ENCODE peak calls at places on chromosomes 13 and 19, in five cellular contexts. Q is mesendoderm, F is neuronal stem cell, A is mesenchymal stem cell, X is H9. Y is an unnamed sample.

GRCh38 chr19:45498411-45499195 is at the start of gene PPM1N:
- DNase-seq in Q (peak; percentile 67), A (peak; percentile 51), X (peak; percentile 86), F (no peak), Y (peak; percentile 17)

GRCh38 chr19:15864824-15865223 is 33.0 kb downstream of the CYP4F2 start:
- DNase-seq in X (no peak), F (no peak), A (no peak), Q (no peak), Y (no peak)

GRCh38 chr13:77443511-77443910 is 92.0 kb upstream of the SCEL start:
- DNase-seq in X (no peak), Q (no peak), F (no peak), A (no peak), Y (no peak)

GRCh38 chr19:49019242-49019932 is 2.5 kb upstream of the LHB start:
- DNase-seq in A (no peak), Q (peak; percentile 57), F (no peak), X (peak; percentile 86), Y (peak; percentile 17)

GRCh38 chr19:31338069-31338767 is 11.0 kb downstream of the TSHZ3 start:
- DNase-seq in Q (peak; percentile 91), A (peak; percentile 93), X (peak; percentile 87), F (no peak), Y (peak; percentile 85)

GRCh38 chr13:106163426-106163825 is 372.0 kb downstream of the EFNB2 start:
- DNase-seq in F (no peak), X (no peak), Q (no peak), A (no peak), Y (no peak)

GRCh38 chr13:45807520-45808099 is 43.9 kb downstream of the SIAH3 start:
- DNase-seq in F (peak; percentile 37), Q (peak; percentile 93), A (peak; percentile 62), X (peak; percentile 55), Y (peak; percentile 17)

GRCh38 chr13:24217601-24218281 is 57.2 kb downstream of the SPATA13 start:
- DNase-seq in F (no peak), X (peak; percentile 53), Q (peak; percentile 46), A (peak; percentile 18), Y (no peak)

GRCh38 chr13:38785047-38785446 is 98.2 kb downstream of the FREM2 start:
- DNase-seq in A (no peak), Q (no peak), F (no peak), X (no peak), Y (no peak)

GRCh38 chr13:114148521-114148855 is 16.1 kb upstream of the RASA3 start:
- DNase-seq in X (no peak), F (no peak), Q (no peak), A (no peak), Y (no peak)

GRCh38 chr13:42272115-42272756 is at the start of gene AKAP11:
- DNase-seq in X (no peak), Q (peak; percentile 73), A (peak; percentile 74), F (no peak), Y (peak; percentile 28)

GRCh38 chr13:42859760-42860159 is 78.4 kb downstream of the FAM216B start:
- DNase-seq in Q (no peak), A (no peak), X (no peak), F (no peak), Y (no peak)

GRCh38 chr13:98279473-98280175 is 102.6 kb upstream of the RNF113B start:
- DNase-seq in X (peak; percentile 65), F (no peak), Q (no peak), A (no peak), Y (no peak)

GRCh38 chr19:58021541-58022282 is 12.1 kb upstream of the ZSCAN1 start:
- DNase-seq in Q (peak; percentile 92), F (peak; percentile 33), X (peak; percentile 84), A (peak; percentile 23), Y (peak; percentile 40)

GRCh38 chr13:79389031-79389430 is 17.0 kb downstream of the RBM26 start:
- DNase-seq in Q (no peak), F (no peak), A (no peak), X (no peak), Y (no peak)

GRCh38 chr13:79386125-79386822 is 19.8 kb downstream of the RBM26 start:
- DNase-seq in Q (no peak), A (no peak), X (no peak), F (no peak), Y (no peak)

GRCh38 chr13:79385694-79386093 is 20.4 kb downstream of the RBM26 start:
- DNase-seq in Q (no peak), A (peak; percentile 36), F (no peak), X (no peak), Y (no peak)

GRCh38 chr13:79384022-79384610 is 21.9 kb downstream of the RBM26 start:
- DNase-seq in Q (no peak), F (no peak), A (no peak), X (no peak), Y (no peak)

DNA sequence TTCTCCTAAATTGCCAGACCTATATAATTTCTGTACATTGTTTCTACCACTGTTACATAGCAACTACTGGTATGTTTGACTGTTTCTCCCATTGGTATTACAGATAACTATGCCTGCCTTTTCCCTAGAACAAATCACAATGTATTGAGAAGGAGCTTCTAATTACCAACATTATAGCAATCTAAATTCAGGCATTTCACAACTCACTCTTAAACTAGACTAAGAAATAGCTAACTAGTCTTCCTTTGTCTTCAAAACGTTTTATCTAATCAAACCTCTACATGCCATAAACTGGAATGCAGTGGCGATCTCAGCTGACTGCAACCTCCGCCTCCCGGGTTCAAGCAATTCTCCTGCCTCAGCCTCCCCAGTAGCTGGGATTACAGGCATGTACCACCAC is 18.2 kb downstream of the RBM26 start:
- DNase-seq in A (no peak), X (no peak), Q (peak; percentile 60), F (no peak), Y (no peak)
- H3K4ac ChIP-seq in A (no peak overlapping the region), X (no peak overlapping the region), Q (no peak overlapping the region), F (no peak overlapping the region), Y (no peak overlapping the region)

GRCh38 chr19:56108447-56109195 is 12.5 kb downstream of the ZNF787 start:
- DNase-seq in A (no peak), F (no peak), X (no peak), Q (no peak), Y (peak; percentile 12)
- H3K27ac ChIP-seq in A (no peak overlapping the region), F (peak overlapping the region; percentile 32), X (no peak overlapping the region), Q (no peak overlapping the region), Y (peak overlapping the region; percentile 14)

GRCh38 chr13:108551674-108552073 is 77.7 kb upstream of the MYO16 start:
- DNase-seq in F (no peak), A (peak; percentile 37), X (no peak), Q (no peak), Y (no peak)

DNA sequence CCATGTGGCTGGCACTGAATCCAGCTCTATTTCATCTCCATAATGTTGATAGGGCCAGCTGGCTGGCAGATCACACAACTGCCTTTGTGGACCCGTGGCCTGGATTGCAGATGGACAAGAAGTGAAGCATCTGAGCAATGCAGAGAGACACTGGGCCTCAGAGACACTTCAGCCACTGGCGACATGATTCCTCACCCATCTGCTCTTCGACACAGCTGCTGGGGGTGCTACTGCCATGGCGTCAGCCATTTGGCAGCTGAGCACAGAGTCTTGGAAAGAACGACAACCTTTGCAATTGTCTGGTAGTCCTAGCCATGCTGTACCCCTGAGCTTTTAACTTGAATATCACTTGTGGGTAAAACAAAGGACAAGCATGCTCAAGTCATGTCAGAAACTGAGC is 79.4 kb upstream of the MYO16 start:
- DNase-seq in F (no peak), Q (no peak), A (no peak), X (no peak), Y (no peak)
- H3K4ac ChIP-seq in F (no peak overlapping the region), Q (no peak overlapping the region), A (no peak overlapping the region), X (no peak overlapping the region), Y (no peak overlapping the region)

GRCh38 chr19:27772059-27772458 is 1440.9 kb downstream of the UQCRFS1 start:
- DNase-seq in A (no peak), F (no peak), X (no peak), Q (no peak), Y (no peak)
- H3K27ac ChIP-seq in A (no peak overlapping the region), F (no peak overlapping the region), X (no peak overlapping the region), Q (no peak overlapping the region), Y (no peak overlapping the region)

DNA sequence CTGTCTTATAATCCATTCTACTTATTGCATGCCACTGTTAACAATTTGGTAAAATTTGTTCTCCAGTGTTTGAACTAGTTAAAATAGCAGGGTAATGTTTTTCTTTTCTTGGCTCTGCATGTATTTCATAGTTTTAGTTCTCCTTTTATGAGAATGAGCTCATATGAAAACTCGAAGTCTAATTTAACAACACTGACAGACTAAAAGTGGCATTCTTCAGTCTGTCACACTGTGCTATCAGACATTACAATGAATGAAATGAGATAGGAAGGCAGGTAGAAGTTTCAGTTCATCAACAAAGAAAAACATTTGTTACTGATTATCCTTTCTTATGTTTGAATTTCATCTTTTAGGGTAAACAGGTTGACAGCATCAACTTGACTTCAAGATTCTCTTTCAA is 10.1 kb downstream of the SPRYD7 start:
- DNase-seq in Q (no peak), A (no peak), F (no peak), X (no peak), Y (no peak)
- H3K4ac ChIP-seq in Q (no peak overlapping the region), A (no peak overlapping the region), F (no peak overlapping the region), X (no peak overlapping the region), Y (no peak overlapping the region)

DNA sequence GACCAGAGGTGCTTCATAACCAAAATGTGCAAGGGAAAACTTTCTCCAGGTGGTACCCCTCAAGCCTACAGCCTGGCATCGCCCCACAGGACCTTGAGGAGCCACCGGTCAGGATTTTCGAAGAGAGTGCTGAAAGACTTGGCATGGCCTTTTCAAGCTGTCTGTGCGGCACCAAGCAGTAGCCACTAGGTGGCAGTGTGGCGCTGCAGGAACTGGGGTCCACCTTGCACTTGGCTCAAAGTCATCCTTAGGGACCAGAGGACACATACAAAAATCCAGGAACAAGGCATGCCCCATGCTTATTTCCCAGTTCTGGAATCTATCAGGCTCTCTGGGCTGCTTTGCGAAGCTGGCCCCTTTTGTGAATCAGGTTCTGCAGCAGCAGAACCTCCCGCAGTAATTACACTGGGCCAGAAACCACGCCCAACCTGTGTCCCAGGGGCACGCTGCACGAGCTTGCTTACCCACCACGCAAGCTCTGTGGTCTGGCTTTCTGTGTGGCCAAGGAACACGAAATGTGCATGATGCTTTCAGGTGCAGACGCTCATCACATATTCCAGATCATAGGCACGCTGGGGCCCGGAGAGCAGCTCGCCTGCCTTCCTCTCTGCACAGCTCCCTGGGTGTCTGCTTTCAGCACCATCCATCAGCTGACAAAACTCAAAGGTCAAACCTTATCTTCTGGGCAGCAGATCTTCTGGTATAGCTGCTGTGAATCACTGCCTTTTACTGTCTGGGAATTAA is 87.2 kb downstream of the SLC7A1 start:
- DNase-seq in A (peak; percentile 84), Q (peak; percentile 77), X (peak; percentile 85), F (peak; percentile 82), Y (peak; percentile 79)
- H3K27ac ChIP-seq in A (no peak overlapping the region), Q (no peak overlapping the region), X (no peak overlapping the region), F (no peak overlapping the region), Y (no peak overlapping the region)

GRCh38 chr19:34186205-34186604 is 13.9 kb downstream of the LSM14A start:
- DNase-seq in Q (no peak), F (no peak), X (no peak), A (no peak), Y (no peak)
- H3K4ac ChIP-seq in Q (no peak overlapping the region), F (no peak overlapping the region), X (no peak overlapping the region), A (no peak overlapping the region), Y (no peak overlapping the region)

GRCh38 chr19:40163541-40164129 is 27.6 kb upstream of the MAP3K10 start:
- DNase-seq in Q (no peak), A (no peak), X (no peak), F (no peak), Y (no peak)
- H3K27ac ChIP-seq in Q (no peak overlapping the region), A (no peak overlapping the region), X (no peak overlapping the region), F (no peak overlapping the region), Y (no peak overlapping the region)